ENCODE peak calls at places on chromosomes 4 and X, in six cellular contexts. A, Q, L, X, F and N are unnamed samples.

GRCh38 chrX:129925305-129926092 is 19.5 kb downstream of the UTP14A start:
- DNase-seq in F (peak; percentile 41), X (peak; percentile 49), A (peak; percentile 51), L (no peak), Q (peak; percentile 70), N (peak; percentile 45)

GRCh38 chr4:82437285-82438005 is 7.1 kb downstream of the ENOPH1 start:
- DNase-seq in A (no peak), F (no peak), L (no peak), Q (no peak), X (no peak), N (no peak)

GRCh38 chr4:1200425-1201035 is 28.1 kb upstream of the SPON2 start:
- DNase-seq in A (no peak), F (no peak), L (no peak), X (no peak), Q (no peak), N (peak; percentile 57)

GRCh38 chrX:127207326-127207725 is 387.8 kb downstream of the PRR32 start:
- DNase-seq in Q (no peak), A (no peak), L (no peak), F (no peak), X (no peak), N (no peak)

GRCh38 chr4:188023682-188024081 is 28.1 kb downstream of the ZFP42 start:
- DNase-seq in Q (no peak), A (no peak), L (no peak), F (no peak), X (no peak), N (peak; percentile 61)

GRCh38 chrX:154490021-154490413 is 412 bp downstream of the SLC10A3 start:
- DNase-seq in Q (peak; percentile 48), F (no peak), X (no peak), L (no peak), A (no peak), N (peak; percentile 68)

GRCh38 chr4:80362578-80363181 is 27.1 kb downstream of the CFAP299 start:
- DNase-seq in L (no peak), X (peak; percentile 46), A (no peak), Q (peak; percentile 54), F (peak; percentile 8), N (peak; percentile 8)

GRCh38 chrX:1451251-1451675 is 1.4 kb downstream of the ASMTL start:
- DNase-seq in L (no peak), A (no peak), Q (no peak), X (no peak), F (no peak), N (no peak)

GRCh38 chr4:160257324-160257723 is 1154.4 kb downstream of the RAPGEF2 start:
- DNase-seq in X (no peak), F (no peak), A (no peak), Q (no peak), L (no peak), N (no peak)

GRCh38 chr4:146582864-146583263 is 55.8 kb upstream of the POU4F2 start:
- DNase-seq in F (no peak), X (no peak), Q (no peak), A (no peak), L (no peak), N (no peak)

GRCh38 chr4:64584981-64585557 is 175.8 kb upstream of the TECRL start:
- DNase-seq in X (no peak), A (no peak), L (no peak), F (no peak), Q (peak; percentile 18), N (peak; percentile 10)

GRCh38 chr4:170589597-170590191 is 499.9 kb upstream of the AADAT start:
- DNase-seq in A (no peak), L (no peak), X (no peak), Q (no peak), F (no peak), N (peak; percentile 50)

GRCh38 chr4:24010994-24011393 is 121.1 kb upstream of the PPARGC1A start:
- DNase-seq in F (no peak), A (no peak), L (no peak), Q (no peak), X (no peak), N (no peak)

GRCh38 chr4:172648471-172648870 is 520.1 kb upstream of the GALNT7 start:
- DNase-seq in A (no peak), F (no peak), L (no peak), Q (no peak), X (no peak), N (no peak)

GRCh38 chrX:55135171-55135570 is 46.4 kb downstream of the PAGE2 start:
- DNase-seq in A (no peak), X (no peak), Q (peak; percentile 27), F (no peak), L (no peak), N (peak; percentile 12)

GRCh38 chr4:57442834-57443291 is 332.7 kb upstream of the IGFBP7 start:
- DNase-seq in L (no peak), Q (peak; percentile 5), F (no peak), X (peak; percentile 39), A (peak; percentile 32), N (peak; percentile 32)

GRCh38 chr4:20251061-20251795 is 477 bp upstream of the SLIT2 start:
- DNase-seq in L (no peak), F (no peak), X (no peak), A (no peak), Q (no peak), N (no peak)

GRCh38 chr4:159460408-159460807 is 357.5 kb downstream of the RAPGEF2 start:
- DNase-seq in X (no peak), Q (no peak), A (no peak), L (no peak), F (no peak), N (no peak)

GRCh38 chr4:148056879-148057278 is 325.0 kb downstream of the ARHGAP10 start:
- DNase-seq in F (peak; percentile 16), L (no peak), Q (peak; percentile 68), X (no peak), A (no peak), N (peak; percentile 35)

GRCh38 chrX:12970691-12971202 is 4.2 kb upstream of the TMSB4X start:
- DNase-seq in A (no peak), L (no peak), F (no peak), X (no peak), Q (peak; percentile 48), N (no peak)

GRCh38 chrX:121869876-121870477 is 822.6 kb downstream of the GLUD2 start:
- DNase-seq in L (no peak), Q (no peak), X (no peak), F (no peak), A (no peak), N (no peak)

GRCh38 chrX:148422531-148422930 is 77.9 kb upstream of the AFF2 start:
- DNase-seq in F (no peak), L (no peak), Q (peak; percentile 4), X (no peak), A (no peak), N (peak; percentile 60)

GRCh38 chr4:177281544-177281943 is 28.1 kb upstream of the NEIL3 start:
- DNase-seq in L (no peak), A (no peak), Q (no peak), X (no peak), F (no peak), N (no peak)

GRCh38 chrX:32448945-32449344 is 762.4 kb downstream of the DMD start:
- DNase-seq in L (no peak), F (no peak), X (no peak), A (no peak), Q (no peak), N (peak; percentile 5)

GRCh38 chrX:68203656-68204055 is 229.6 kb downstream of the OPHN1 start:
- DNase-seq in Q (no peak), A (no peak), F (no peak), X (no peak), L (no peak), N (no peak)

GRCh38 chr4:15755321-15755750 is 22.8 kb upstream of the CD38 start:
- DNase-seq in F (no peak), A (no peak), X (no peak), L (no peak), Q (peak; percentile 65), N (peak; percentile 49)

GRCh38 chr4:165877291-165877690 is 4.3 kb downstream of the TLL1 start:
- DNase-seq in F (no peak), L (no peak), A (no peak), Q (no peak), X (no peak), N (no peak)

GRCh38 chrX:73215263-73215662 is 612 bp upstream of the NAP1L2 start:
- DNase-seq in L (no peak), A (no peak), F (no peak), Q (peak; percentile 3), X (no peak), N (no peak)

GRCh38 chr4:108010167-108010566 is 20.5 kb downstream of the HADH start:
- DNase-seq in X (no peak), A (no peak), F (no peak), Q (no peak), L (no peak), N (peak; percentile 38)

GRCh38 chr4:2834001-2834921 is 9.4 kb upstream of the ADD1 start:
- DNase-seq in F (no peak), Q (no peak), X (no peak), L (no peak), A (no peak), N (no peak)